ENCODE peak calls at places on chromosomes 13 and 19, in five cellular contexts. B, U, I, N and R are unnamed samples.

GRCh38 chr13:113835461-113836274 is 28.2 kb downstream of the GAS6 start:
- DNase-seq in B (peak; percentile 36), U (no peak), I (no peak), N (peak; percentile 90), R (peak; percentile 65)

GRCh38 chr13:30698023-30698422 is 37.3 kb upstream of the ALOX5AP start:
- DNase-seq in B (no peak), U (peak; percentile 37), I (no peak), N (peak; percentile 78), R (no peak)

GRCh38 chr19:3358392-3358918 is 7.9 kb upstream of the NFIC start:
- DNase-seq in B (no peak), U (no peak), I (no peak), N (no peak), R (no peak)

GRCh38 chr13:43804461-43805070 is 17.8 kb upstream of the ENOX1 start:
- DNase-seq in B (no peak), U (no peak), I (no peak), N (peak; percentile 58), R (no peak)

GRCh38 chr13:46097015-46097414 is 7.8 kb downstream of the CPB2 start:
- DNase-seq in B (no peak), U (no peak), I (no peak), N (no peak), R (no peak)

GRCh38 chr19:4067396-4068057 is 828 bp upstream of the ZBTB7A start:
- DNase-seq in B (peak; percentile 67), U (no peak), I (peak; percentile 68), N (no peak), R (no peak)

GRCh38 chr19:28701491-28701890 is 511.5 kb downstream of the UQCRFS1 start:
- DNase-seq in B (no peak), U (no peak), I (no peak), N (peak; percentile 55), R (peak; percentile 35)

GRCh38 chr19:4913996-4914735 is 4.9 kb downstream of the UHRF1 start:
- DNase-seq in B (no peak), U (no peak), I (no peak), N (no peak), R (no peak)

GRCh38 chr19:38210458-38210987 is 13.5 kb downstream of the DPF1 start:
- DNase-seq in B (no peak), U (no peak), I (peak; percentile 76), N (no peak), R (peak; percentile 31)

GRCh38 chr13:76703621-76704020 is 182.6 kb downstream of the KCTD12 start:
- DNase-seq in B (no peak), U (no peak), I (no peak), N (no peak), R (no peak)

GRCh38 chr13:45786293-45786920 is 65.1 kb downstream of the SIAH3 start:
- DNase-seq in B (no peak), U (no peak), I (no peak), N (no peak), R (no peak)

GRCh38 chr13:109500146-109500773 is 286.1 kb downstream of the IRS2 start:
- DNase-seq in B (no peak), U (no peak), I (no peak), N (no peak), R (peak; percentile 25)

DNA sequence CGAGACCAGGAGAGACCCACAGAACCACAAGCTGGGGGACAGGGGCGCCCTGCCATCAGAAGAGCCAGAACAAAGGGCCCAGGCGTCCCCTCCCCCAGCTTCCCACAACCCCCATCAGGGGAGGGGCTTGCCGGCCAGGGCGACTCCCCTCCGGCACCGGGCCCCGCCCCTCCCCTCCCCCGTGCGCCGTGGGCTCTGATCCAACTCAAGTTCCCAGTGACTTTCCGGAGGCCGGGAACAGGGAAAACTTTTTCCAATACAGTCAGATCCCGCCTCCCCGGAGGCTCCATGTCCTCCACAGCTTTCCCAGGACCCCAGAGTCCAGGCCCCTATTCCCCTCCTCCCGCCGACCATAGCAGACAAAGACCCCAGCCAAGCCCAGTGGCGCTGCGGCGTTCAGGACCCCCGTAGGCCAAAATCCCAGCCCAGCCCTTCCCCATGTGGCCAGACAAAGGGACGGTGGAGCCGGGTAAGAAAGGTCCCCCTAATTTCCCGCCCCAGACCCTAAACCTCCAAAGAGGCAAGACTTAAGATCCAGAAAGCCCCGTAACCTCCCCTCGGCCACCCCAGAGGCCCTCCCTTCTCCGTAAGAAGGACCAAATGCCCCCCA is 673 bp downstream of the TEAD2 start:
- DNase-seq in B (peak; percentile 73), U (peak; percentile 88), I (peak; percentile 89), N (peak; percentile 81), R (no peak)
- H3K4me3 ChIP-seq in B (peak overlapping the region; percentile 81), U (peak overlapping the region; percentile 76), I (peak overlapping the region; percentile 77), N (peak overlapping the region; percentile 84), R (peak overlapping the region; percentile 92)

DNA sequence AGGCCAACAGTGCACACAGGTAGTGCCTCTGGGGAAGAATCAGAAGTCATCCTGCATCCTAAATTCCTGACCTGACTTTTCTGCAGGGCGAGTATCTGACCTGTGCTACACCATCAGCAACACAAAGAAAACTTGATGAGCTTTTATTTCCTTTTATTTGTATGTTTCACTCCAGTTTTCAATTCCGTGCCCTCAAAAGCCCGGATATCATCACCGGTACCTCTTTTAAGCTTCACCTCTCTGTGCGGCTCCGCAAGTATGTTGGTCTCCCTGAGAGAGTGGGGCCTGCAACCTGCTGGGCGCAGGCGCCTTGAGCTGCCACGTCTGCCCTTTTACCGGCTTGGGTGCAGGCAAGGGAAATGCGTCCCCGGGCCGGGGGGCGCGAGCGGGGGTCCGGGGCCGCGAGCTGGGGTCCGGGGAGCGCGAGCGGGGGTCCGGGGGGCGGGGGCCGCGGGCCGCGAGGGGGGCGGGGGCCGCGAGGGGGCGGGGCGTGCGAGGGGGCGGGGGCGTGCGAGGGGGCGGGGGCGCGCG is 4.3 kb upstream of the DUXA start:
- DNase-seq in B (peak; percentile 49), U (peak; percentile 63), I (peak; percentile 56), N (peak; percentile 35), R (no peak)
- H3K4me3 ChIP-seq in B (peak overlapping the region; percentile 39), U (peak overlapping the region; percentile 59), I (no peak overlapping the region), N (peak overlapping the region; percentile 47), R (peak overlapping the region; percentile 37)

GRCh38 chr19:54310543-54310942 is 2.4 kb downstream of the LILRA5 start:
- DNase-seq in B (no peak), U (no peak), I (no peak), N (no peak), R (no peak)

GRCh38 chr19:54307389-54307788 is 5.6 kb downstream of the LILRA5 start:
- DNase-seq in B (no peak), U (no peak), I (no peak), N (no peak), R (no peak)

GRCh38 chr19:54311486-54311885 is 1.5 kb downstream of the LILRA5 start:
- DNase-seq in B (no peak), U (no peak), I (no peak), N (no peak), R (no peak)

GRCh38 chr19:54312011-54312410 is 955 bp downstream of the LILRA5 start:
- DNase-seq in B (no peak), U (no peak), I (no peak), N (no peak), R (no peak)

GRCh38 chr19:54309811-54310210 is 3.2 kb downstream of the LILRA5 start:
- DNase-seq in B (no peak), U (no peak), I (no peak), N (no peak), R (no peak)
- H3K4me3 ChIP-seq in B (no peak overlapping the region), U (no peak overlapping the region), I (no peak overlapping the region), N (no peak overlapping the region), R (no peak overlapping the region)

GRCh38 chr19:46428278-46429141 is at the start of gene PNMA8C:
- DNase-seq in B (peak; percentile 71), U (peak; percentile 93), I (peak; percentile 76), N (peak; percentile 45), R (no peak)
- H3K4me3 ChIP-seq in B (peak within 1 kb of the TSS; percentile 19), U (peak within 1 kb of the TSS; percentile 73), I (no peak within 1 kb of the TSS), N (peak within 1 kb of the TSS; percentile 20), R (no peak within 1 kb of the TSS)

DNA sequence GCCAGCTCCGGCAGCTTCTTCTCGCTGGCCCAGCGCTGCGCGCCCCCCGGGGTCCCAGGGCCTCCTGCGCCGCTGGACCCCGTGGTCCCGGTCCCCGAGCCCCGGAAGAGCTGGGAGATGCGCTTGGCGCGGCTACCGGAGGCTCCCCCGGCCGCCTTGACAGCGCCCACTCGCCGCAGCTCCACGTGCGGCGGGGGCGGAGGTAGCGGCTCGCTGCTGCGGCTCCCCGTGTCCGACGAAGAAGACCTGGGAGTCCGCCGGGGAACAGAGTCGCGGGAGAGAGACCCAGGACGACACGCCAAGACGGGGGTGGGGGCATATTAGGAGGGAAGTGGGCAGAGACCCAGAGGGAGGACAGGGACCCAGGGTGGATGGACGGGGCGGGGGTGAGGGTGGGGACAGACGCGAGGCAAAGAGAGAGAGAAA is 997 bp downstream of the RASIP1 start:
- DNase-seq in B (no peak), U (no peak), I (no peak), N (no peak), R (no peak)
- H3K4me3 ChIP-seq in B (peak overlapping the region; percentile 67), U (peak overlapping the region; percentile 77), I (peak overlapping the region; percentile 44), N (no peak overlapping the region), R (peak overlapping the region; percentile 47)

GRCh38 chr13:99984463-99985242 is 3.1 kb downstream of the ZIC2 start:
- DNase-seq in B (no peak), U (no peak), I (no peak), N (no peak), R (no peak)
- H3K4me3 ChIP-seq in B (no peak overlapping the region), U (no peak overlapping the region), I (no peak overlapping the region), N (no peak overlapping the region), R (no peak overlapping the region)

GRCh38 chr19:18683109-18683954 is at the start of gene CRTC1:
- DNase-seq in B (peak; percentile 90), U (peak; percentile 92), I (peak; percentile 91), N (peak; percentile 77), R (peak; percentile 26)

GRCh38 chr19:18684642-18684993 is 1.1 kb downstream of the CRTC1 start:
- DNase-seq in B (no peak), U (no peak), I (no peak), N (no peak), R (no peak)

GRCh38 chr19:18685597-18686164 is 2.2 kb downstream of the CRTC1 start:
- DNase-seq in B (no peak), U (no peak), I (no peak), N (peak; percentile 25), R (no peak)

GRCh38 chr19:18682807-18683108 is 722 bp upstream of the CRTC1 start:
- DNase-seq in B (no peak), U (no peak), I (no peak), N (no peak), R (no peak)

DNA sequence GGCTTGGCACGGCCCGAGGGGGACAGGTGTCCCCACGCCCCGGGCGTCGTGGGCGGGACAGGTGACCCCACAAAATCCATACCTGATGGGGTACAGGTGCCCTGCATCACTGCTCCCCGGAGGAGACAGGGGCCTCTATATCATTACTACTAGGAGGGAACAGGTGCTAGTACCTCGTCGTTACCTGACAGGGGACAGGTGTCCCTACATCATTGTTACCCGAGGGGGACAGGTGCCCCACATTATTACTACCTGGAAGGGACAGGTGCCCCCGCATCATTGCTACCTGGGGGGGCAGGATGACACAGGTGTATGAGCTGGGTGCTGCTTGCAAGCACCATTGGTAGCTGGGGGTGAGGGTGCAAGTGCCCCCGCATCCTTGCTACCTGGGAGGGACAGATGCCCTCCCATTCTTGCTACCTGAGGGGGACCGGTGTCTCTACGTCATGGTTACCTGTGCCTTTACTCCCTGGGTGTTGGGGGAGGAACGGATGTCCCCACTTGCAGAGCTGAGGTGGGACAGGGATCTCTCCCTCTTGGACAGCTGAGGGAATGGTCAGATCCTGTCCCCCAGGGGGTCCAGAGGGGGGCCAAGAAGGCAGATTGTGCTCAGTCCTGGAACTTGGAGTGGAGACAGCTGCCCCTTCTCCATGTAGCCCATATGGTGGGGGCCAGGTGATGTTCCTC is 618 bp downstream of the CRTC1 start:
- DNase-seq in B (no peak), U (no peak), I (no peak), N (no peak), R (no peak)
- H3K4me3 ChIP-seq in B (peak overlapping the region; percentile 62), U (peak overlapping the region; percentile 73), I (peak overlapping the region; percentile 33), N (peak overlapping the region; percentile 79), R (peak overlapping the region; percentile 66)

GRCh38 chr19:45323671-45324081 is 1.0 kb upstream of the CKM start:
- DNase-seq in B (no peak), U (no peak), I (peak; percentile 84), N (no peak), R (no peak)
- H3K4me3 ChIP-seq in B (no peak overlapping the region), U (peak overlapping the region; percentile 44), I (peak overlapping the region; percentile 5), N (peak overlapping the region; percentile 22), R (peak overlapping the region; percentile 36)